ENCODE peak calls at places on chromosomes 4 and X, in ten cellular contexts. W, C, H, R, T, J, I, X, S and K are unnamed samples.

GRCh38 chrX:129779086-129779672 is 570 bp upstream of the SASH3 start:
- DNase-seq in J (no peak), C (no peak), I (no peak), T (no peak), X (no peak), R (no peak), W (no peak), S (no peak), H (no peak), K (no peak)

GRCh38 chr4:88215351-88215750 is 56.9 kb upstream of the ABCG2 start:
- DNase-seq in J (no peak), H (no peak), C (peak; percentile 46), X (no peak), I (no peak), W (no peak), R (no peak), S (no peak), T (no peak), K (no peak)

GRCh38 chr4:98482847-98483806 is 175.3 kb downstream of the TSPAN5 start:
- DNase-seq in X (no peak), I (peak; percentile 66), C (peak; percentile 65), W (peak; percentile 57), T (no peak), H (no peak), J (no peak), R (no peak), S (no peak), K (no peak)

GRCh38 chrX:97267376-97267775 is 383.7 kb downstream of the RPA4 start:
- DNase-seq in W (no peak), I (no peak), R (no peak), X (no peak), S (peak; percentile 15), T (peak; percentile 4), C (no peak), H (no peak), J (no peak), K (no peak)

GRCh38 chr4:168600796-168601583 is 104.1 kb downstream of the PALLD start:
- DNase-seq in W (no peak), S (peak; percentile 30), I (no peak), R (no peak), C (no peak), X (no peak), T (no peak), J (no peak), H (no peak), K (no peak)

GRCh38 chr4:119735136-119735770 is 106.6 kb upstream of the PDE5A start:
- DNase-seq in I (no peak), C (peak; percentile 93), X (no peak), S (peak; percentile 99), R (peak; percentile 41), T (peak; percentile 94), W (no peak), J (no peak), H (no peak), K (no peak)

GRCh38 chr4:24024597-24024996 is 134.8 kb upstream of the PPARGC1A start:
- DNase-seq in I (no peak), H (no peak), R (no peak), S (peak; percentile 98), X (no peak), C (peak; percentile 59), T (peak; percentile 11), J (no peak), W (no peak), K (no peak)

GRCh38 chr4:53592686-53593641 is 1.7 kb upstream of the LNX1 start:
- DNase-seq in I (no peak), C (no peak), R (no peak), S (no peak), X (peak; percentile 95), H (peak; percentile 43), J (peak; percentile 76), T (no peak), W (no peak), K (no peak)

GRCh38 chr4:178554352-178554751 is 1112.1 kb upstream of the AGA start:
- DNase-seq in I (no peak), W (no peak), X (no peak), C (no peak), R (no peak), T (no peak), J (no peak), S (no peak), H (no peak), K (no peak)

GRCh38 chrX:17547658-17548057 is 172.7 kb downstream of the NHS start:
- DNase-seq in T (peak; percentile 83), R (peak; percentile 55), C (peak; percentile 91), I (no peak), J (no peak), W (peak; percentile 41), S (peak; percentile 86), X (peak; percentile 50), H (no peak), K (no peak)

GRCh38 chrX:108312938-108313337 is 125.3 kb downstream of the COL4A6 start:
- DNase-seq in W (no peak), S (peak; percentile 61), H (no peak), R (no peak), C (peak; percentile 80), J (peak; percentile 54), T (peak; percentile 53), X (peak; percentile 48), I (no peak), K (no peak)

GRCh38 chr4:163544407-163545038 is 50.0 kb downstream of the TMA16 start:
- DNase-seq in R (peak; percentile 59), C (peak; percentile 77), S (peak; percentile 55), H (peak; percentile 41), J (no peak), W (peak; percentile 54), I (peak; percentile 77), X (peak; percentile 29), T (peak; percentile 56), K (peak; percentile 50)

GRCh38 chr4:145723336-145723735 is 43.4 kb downstream of the C4orf51 start:
- DNase-seq in R (no peak), T (no peak), I (no peak), S (no peak), H (no peak), C (no peak), W (no peak), X (no peak), J (no peak), K (no peak)
- TF ChIP-seq CTCF in R (no peak), T (no peak), I (no peak), S (no peak), H (no peak), C (no peak), W (peak; percentile 4), X (no peak), J (no peak), K (no peak)

GRCh38 chr4:100510551-100510950 is 7.3 kb downstream of the EMCN start:
- DNase-seq in C (peak; percentile 12), T (peak; percentile 57), W (no peak), I (no peak), S (no peak), J (no peak), R (no peak), X (no peak), H (no peak), K (no peak)
- TF ChIP-seq CTCF in C (no peak), T (no peak), W (no peak), I (no peak), S (no peak), J (no peak), R (no peak), X (no peak), H (no peak), K (no peak)

DNA sequence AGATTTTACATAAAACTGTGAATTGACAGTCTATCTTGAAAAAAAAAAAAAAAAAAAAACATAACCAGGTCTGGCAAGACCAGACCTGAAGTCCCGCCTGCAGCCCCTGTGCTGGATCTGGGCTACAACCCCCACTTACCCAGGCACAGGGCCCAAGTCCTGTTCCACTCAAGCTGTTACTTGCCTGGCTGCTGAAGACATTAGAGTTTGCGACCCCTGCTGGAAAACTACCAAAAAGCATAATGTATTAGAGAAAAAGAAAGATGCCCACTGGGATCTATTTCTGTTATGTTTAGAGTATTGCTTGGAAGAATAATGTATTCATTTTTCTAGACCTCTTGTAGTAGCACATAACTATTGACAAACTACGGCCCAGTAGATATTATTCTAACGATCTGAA is 4.7 kb downstream of the HS3ST1 start:
- DNase-seq in S (peak; percentile 25), X (peak; percentile 16), H (no peak), I (peak; percentile 58), T (peak; percentile 30), J (no peak), W (no peak), C (peak; percentile 4), R (peak; percentile 60), K (no peak)
- TF ChIP-seq CTCF in S (peak; percentile 37), X (no peak), H (peak; percentile 70), I (peak; percentile 64), T (peak; percentile 26), J (no peak), W (peak; percentile 54), C (peak; percentile 4), R (peak; percentile 67), K (peak; percentile 29)

DNA sequence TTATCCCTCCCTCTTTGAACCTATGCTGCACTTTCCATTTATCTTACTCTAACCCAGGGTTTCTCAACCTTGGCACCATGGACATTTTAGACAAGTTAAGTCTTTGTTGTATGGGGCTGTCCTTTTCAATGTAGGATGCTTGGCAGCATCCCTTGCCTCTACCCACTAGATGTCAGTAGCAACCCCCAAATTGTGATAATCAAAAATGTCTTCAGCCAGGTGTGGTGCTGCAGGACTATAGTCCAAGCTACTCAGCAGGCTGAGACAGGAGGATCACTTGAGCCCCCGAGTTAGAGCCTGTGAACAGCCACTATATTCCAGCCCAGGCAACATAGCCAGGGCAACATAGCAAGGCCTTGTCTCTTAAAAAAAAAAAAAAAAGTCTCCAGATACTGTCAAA is 7.0 kb downstream of the LRCH2 start:
- DNase-seq in I (no peak), C (peak; percentile 54), J (no peak), H (no peak), X (peak; percentile 28), W (no peak), R (peak; percentile 62), S (peak; percentile 38), T (peak; percentile 26), K (no peak)
- TF ChIP-seq CTCF in I (peak; percentile 7), C (peak; percentile 37), J (no peak), H (peak; percentile 66), X (peak; percentile 50), W (peak; percentile 45), R (peak; percentile 57), S (peak; percentile 52), T (peak; percentile 46), K (no peak)

DNA sequence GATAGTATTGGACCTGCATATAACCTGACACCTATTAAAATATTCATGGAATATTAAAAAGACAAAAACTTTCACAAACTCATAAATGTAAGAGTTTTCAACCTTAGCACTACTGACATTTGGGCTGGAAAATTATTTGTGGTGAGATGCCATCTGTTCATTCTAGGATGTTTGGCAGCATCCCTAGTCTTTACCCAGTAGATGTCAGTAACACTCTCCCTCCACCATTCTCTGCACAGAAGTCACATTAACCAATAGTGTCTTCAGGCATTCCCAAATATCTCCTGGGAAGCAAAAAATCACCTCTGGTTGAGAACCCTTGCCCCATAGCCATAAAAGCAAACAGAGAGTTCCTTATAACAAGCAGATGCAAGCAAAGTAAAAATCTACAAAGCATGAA is 41.4 kb upstream of the NDST4 start:
- DNase-seq in R (no peak), C (peak; percentile 78), J (no peak), S (peak; percentile 17), W (no peak), T (no peak), H (no peak), X (no peak), I (no peak), K (no peak)
- TF ChIP-seq CTCF in R (peak; percentile 30), C (peak; percentile 48), J (no peak), S (peak; percentile 4), W (no peak), T (no peak), H (no peak), X (no peak), I (no peak), K (no peak)